ENCODE peak calls at places on chromosomes 6 and 20, in six cellular contexts. H is epithelial cell of esophagus; T is brain microvascular endothelial cell; S is AG04450; U is AG10803; I is CD8-positive, alpha-beta T cell. K is an unnamed sample.

GRCh38 chr6:46979206-46979605 is 57.5 kb upstream of the ADGRF5 start:
- DNase-seq in H (no peak), T (no peak), S (no peak), U (no peak), I (no peak), K (no peak)

GRCh38 chr20:21516861-21517565 is 3.1 kb upstream of the NKX2-2 start:
- DNase-seq in H (no peak), T (no peak), S (no peak), U (no peak), I (no peak), K (peak)

GRCh38 chr6:10954590-10955010 is 67.7 kb downstream of the SYCP2L start:
- DNase-seq in H (peak), T (peak), S (peak), U (peak), I (peak), K (peak)

GRCh38 chr6:29753309-29753644 is 30.0 kb downstream of the HLA-F start:
- DNase-seq in H (no peak), T (no peak), S (no peak), U (no peak), I (no peak), K (no peak)

GRCh38 chr20:63980317-63980805 is 571 bp upstream of the PRPF6 start:
- DNase-seq in H (peak), T (no peak), S (no peak), U (no peak), I (peak), K (no peak)

GRCh38 chr6:50843842-50844241 is 25.2 kb downstream of the TFAP2B start:
- DNase-seq in H (peak), T (no peak), S (no peak), U (no peak), I (no peak), K (peak)

GRCh38 chr6:8434727-8435092 is 635 bp downstream of the SLC35B3 start:
- DNase-seq in H (no peak), T (no peak), S (no peak), U (peak), I (no peak), K (no peak)

GRCh38 chr6:27505209-27506027 is 32.5 kb upstream of the ZNF184 start:
- DNase-seq in H (peak), T (peak), S (no peak), U (peak), I (peak), K (no peak)

GRCh38 chr6:85451586-85452306 is 1.9 kb downstream of the NT5E start:
- DNase-seq in H (no peak), T (no peak), S (no peak), U (no peak), I (no peak), K (no peak)

GRCh38 chr6:85453490-85453889 is 3.6 kb downstream of the NT5E start:
- DNase-seq in H (no peak), T (no peak), S (no peak), U (no peak), I (no peak), K (no peak)

GRCh38 chr6:85450578-85450884 is 648 bp downstream of the NT5E start:
- DNase-seq in H (no peak), T (no peak), S (no peak), U (no peak), I (no peak), K (no peak)

GRCh38 chr6:85453052-85453451 is 3.2 kb downstream of the NT5E start:
- DNase-seq in H (no peak), T (no peak), S (no peak), U (no peak), I (no peak), K (no peak)

GRCh38 chr6:85452441-85452881 is 2.6 kb downstream of the NT5E start:
- DNase-seq in H (peak), T (peak), S (peak), U (peak), I (no peak), K (no peak)
- H3K4me3 ChIP-seq in H (no peak), T (peak), S (peak), U (peak), I (peak), K (no peak)

GRCh38 chr6:128519132-128519930 is 1.1 kb downstream of the PTPRK start:
- DNase-seq in H (peak), T (no peak), S (no peak), U (peak), I (peak), K (peak)
- H3K4me3 ChIP-seq in H (peak), T (peak), S (peak), U (peak), I (peak), K (peak)

GRCh38 chr20:61601853-61602252 is 349.8 kb downstream of the CDH4 start:
- DNase-seq in H (no peak), T (no peak), S (no peak), U (no peak), I (no peak), K (no peak)

GRCh38 chr20:61599061-61599930 is 347.2 kb downstream of the CDH4 start:
- DNase-seq in H (no peak), T (no peak), S (no peak), U (no peak), I (no peak), K (peak)

GRCh38 chr20:61601361-61601760 is 349.3 kb downstream of the CDH4 start:
- DNase-seq in H (no peak), T (no peak), S (no peak), U (no peak), I (no peak), K (no peak)

GRCh38 chr20:61598586-61598985 is 346.5 kb downstream of the CDH4 start:
- DNase-seq in H (no peak), T (no peak), S (no peak), U (no peak), I (no peak), K (peak)

GRCh38 chr20:61600061-61600460 is 348.0 kb downstream of the CDH4 start:
- DNase-seq in H (no peak), T (no peak), S (no peak), U (no peak), I (no peak), K (no peak)
- H3K4me3 ChIP-seq in H (no peak), T (no peak), S (no peak), U (no peak), I (no peak), K (no peak)

DNA sequence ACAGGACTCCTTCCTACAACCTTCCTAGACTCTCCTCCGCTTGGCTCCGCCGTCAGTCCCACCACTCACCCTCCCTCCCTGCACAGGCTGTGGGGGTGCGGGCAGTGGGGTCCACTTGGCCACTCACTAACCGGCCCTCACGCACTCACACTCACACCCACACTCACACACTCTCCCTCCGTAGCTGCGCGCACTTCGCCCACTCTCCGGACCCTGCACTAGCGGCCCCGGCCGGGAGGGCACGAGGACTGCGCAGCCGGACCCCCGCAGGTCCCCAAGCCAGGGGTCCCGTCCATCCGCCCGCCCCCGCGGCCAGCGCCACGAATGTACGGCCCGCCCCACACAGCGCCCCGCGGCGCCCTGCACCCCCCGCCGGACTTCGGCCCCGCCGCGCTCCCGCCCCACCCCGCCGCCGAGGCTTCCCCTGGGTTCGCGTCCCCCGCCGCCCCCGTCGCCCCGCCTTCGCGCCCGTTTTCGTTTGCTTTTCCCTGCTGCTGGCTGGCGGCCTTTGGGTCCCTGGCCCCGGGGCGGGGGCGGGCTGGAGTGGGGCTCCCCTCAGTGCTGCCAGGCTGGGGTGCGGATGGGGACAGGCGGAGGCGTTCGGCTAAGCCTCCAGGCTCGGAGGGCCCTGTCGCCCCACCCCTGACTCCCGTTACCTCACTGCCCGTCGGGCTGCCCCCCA is 23.0 kb upstream of the SLC22A7 start:
- DNase-seq in H (no peak), T (no peak), S (no peak), U (no peak), I (peak), K (no peak)
- H3K4me3 ChIP-seq in H (no peak), T (peak), S (peak), U (peak), I (peak), K (peak)

K was measured in lower lobe of right lung.